ENCODE peak calls at places on chromosome 9, in eight cellular contexts. A is A673; V is heart right ventricle; H is heart left ventricle; F is body of pancreas; L is CD4-positive, CD25-positive, alpha-beta regulatory T cell; R is A549; S is mesendoderm. E is an unnamed sample.

GRCh38 chr9:80789831-80790230 is 899.5 kb downstream of the TLE1 start:
- DNase-seq in L (no peak), H (no peak), S (no peak), A (peak; percentile 6), F (no peak), R (no peak), V (no peak), E (no peak)

GRCh38 chr9:30584559-30584958 is 1799.9 kb upstream of the ACO1 start:
- DNase-seq in H (no peak), A (no peak), F (no peak), L (no peak), V (no peak), S (peak; percentile 11), R (no peak), E (no peak)

GRCh38 chr9:107648153-107648716 is 158.7 kb upstream of the KLF4 start:
- DNase-seq in F (no peak), R (no peak), L (no peak), A (peak; percentile 18), S (no peak), H (no peak), V (no peak), E (no peak)

GRCh38 chr9:124779368-124780059 is 2.6 kb downstream of the OLFML2A start:
- DNase-seq in F (no peak), V (no peak), R (peak; percentile 89), S (peak; percentile 90), A (peak; percentile 58), H (no peak), L (no peak), E (no peak)

GRCh38 chr9:61673664-61674381 is 484.0 kb downstream of the SPATA31A7 start:
- DNase-seq in V (no peak), A (no peak), S (no peak), H (no peak), L (no peak), F (no peak), R (no peak), E (no peak)

GRCh38 chr9:114936566-114936965 is 6.2 kb upstream of the TNFSF8 start:
- DNase-seq in R (no peak), H (no peak), V (no peak), L (no peak), F (no peak), S (no peak), A (peak; percentile 50), E (no peak)

GRCh38 chr9:83234541-83234940 is 171.6 kb upstream of the RASEF start:
- DNase-seq in H (no peak), R (no peak), S (no peak), V (no peak), L (no peak), F (no peak), A (no peak), E (no peak)

GRCh38 chr9:129568560-129569505 is 52.1 kb downstream of the C9orf50 start:
- DNase-seq in V (peak; percentile 56), R (peak; percentile 53), H (peak; percentile 64), L (no peak), S (peak; percentile 64), A (peak; percentile 51), F (peak; percentile 64), E (no peak)

GRCh38 chr9:105243015-105243686 is 1.3 kb upstream of the SLC44A1 start:
- DNase-seq in A (no peak), R (no peak), V (no peak), F (no peak), L (no peak), S (peak; percentile 94), H (no peak), E (no peak)

GRCh38 chr9:77810047-77810446 is 161.9 kb upstream of the GNA14 start:
- DNase-seq in V (no peak), L (no peak), H (no peak), R (no peak), F (no peak), A (no peak), S (no peak), E (no peak)

GRCh38 chr9:136827794-136828473 is 14.3 kb upstream of the AJM1 start:
- DNase-seq in A (no peak), F (peak; percentile 15), V (no peak), S (no peak), L (no peak), H (peak; percentile 16), R (no peak), E (no peak)

GRCh38 chr9:127923771-127924170 is 6.8 kb downstream of the PIP5KL1 start:
- DNase-seq in S (no peak), L (no peak), R (no peak), A (no peak), V (no peak), F (no peak), H (no peak), E (no peak)

GRCh38 chr9:130328349-130328801 is 62.8 kb downstream of the HMCN2 start:
- DNase-seq in A (no peak), H (no peak), R (no peak), S (no peak), F (no peak), V (peak; percentile 36), L (no peak), E (no peak)

GRCh38 chr9:73152445-73152844 is 780 bp downstream of the ANXA1 start:
- DNase-seq in V (no peak), H (no peak), F (no peak), L (no peak), A (peak; percentile 58), R (no peak), S (peak; percentile 77), E (no peak)

GRCh38 chr9:98228392-98229089 is 26.9 kb downstream of the TBC1D2 start:
- DNase-seq in F (no peak), V (no peak), S (no peak), L (no peak), A (no peak), R (no peak), H (no peak), E (no peak)

GRCh38 chr9:98229090-98229395 is 26.4 kb downstream of the TBC1D2 start:
- DNase-seq in L (no peak), R (no peak), V (no peak), S (no peak), F (no peak), H (no peak), A (no peak), E (no peak)

GRCh38 chr9:98230789-98231188 is 24.7 kb downstream of the TBC1D2 start:
- DNase-seq in L (no peak), F (no peak), S (no peak), H (no peak), V (no peak), A (no peak), R (no peak), E (no peak)

GRCh38 chr9:98230354-98230753 is 25.1 kb downstream of the TBC1D2 start:
- DNase-seq in F (no peak), H (no peak), A (no peak), V (no peak), R (no peak), L (no peak), S (no peak), E (no peak)

DNA sequence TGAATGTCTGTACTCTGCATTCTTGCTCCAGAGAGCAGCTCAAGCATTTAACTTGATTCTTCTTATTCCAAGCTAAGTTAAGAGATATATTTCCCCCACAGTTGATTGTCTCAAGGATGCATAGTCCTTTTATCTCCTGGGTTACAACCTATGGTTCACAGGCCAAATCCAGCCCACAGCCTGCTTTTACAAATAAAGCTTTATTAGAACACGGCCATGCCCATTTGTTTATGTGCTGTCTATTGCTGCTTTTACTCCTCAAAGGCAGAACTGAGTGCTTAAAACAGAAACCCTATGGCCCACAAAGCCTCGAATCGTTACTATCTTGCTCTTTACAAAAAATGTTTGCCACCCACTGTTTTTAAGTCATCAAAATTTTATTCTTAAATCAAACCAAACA is 25.8 kb downstream of the TBC1D2 start:
- DNase-seq in V (no peak), F (no peak), R (no peak), S (no peak), H (no peak), L (no peak), A (no peak), E (no peak)
- H3K27ac ChIP-seq in V (no peak overlapping the region), F (no peak overlapping the region), R (peak overlapping the region; percentile 76), S (no peak overlapping the region), H (no peak overlapping the region), L (no peak overlapping the region), A (no peak overlapping the region), E (no peak overlapping the region)

GRCh38 chr9:133848471-133848870 is 110.3 kb upstream of the SARDH start:
- DNase-seq in F (no peak), S (no peak), L (no peak), R (no peak), V (no peak), A (peak; percentile 59), H (no peak), E (no peak)
- H3K27ac ChIP-seq in F (no peak overlapping the region), S (no peak overlapping the region), L (no peak overlapping the region), R (no peak overlapping the region), V (no peak overlapping the region), A (no peak overlapping the region), H (no peak overlapping the region), E (no peak overlapping the region)

GRCh38 chr9:132350861-132351315 is 3.9 kb downstream of the SETX start:
- DNase-seq in H (no peak), S (no peak), L (peak; percentile 62), A (no peak), V (no peak), R (no peak), F (no peak), E (no peak)
- H3K27ac ChIP-seq in H (no peak overlapping the region), S (no peak overlapping the region), L (peak overlapping the region; percentile 94), A (peak overlapping the region; percentile 50), V (no peak overlapping the region), R (no peak overlapping the region), F (peak overlapping the region; percentile 8), E (no peak overlapping the region)

GRCh38 chr9:93005876-93006275 is 52.6 kb upstream of the SUSD3 start:
- DNase-seq in F (no peak), S (no peak), H (no peak), V (no peak), L (no peak), R (no peak), A (no peak), E (peak; percentile 38)

GRCh38 chr9:93002700-93003099 is 55.4 kb downstream of the FGD3 start:
- DNase-seq in F (no peak), L (no peak), H (no peak), A (no peak), V (no peak), R (no peak), S (no peak), E (no peak)

GRCh38 chr9:93004561-93004960 is 53.9 kb upstream of the SUSD3 start:
- DNase-seq in V (no peak), H (no peak), S (no peak), F (no peak), A (no peak), L (no peak), R (no peak), E (peak; percentile 58)

GRCh38 chr9:93003552-93004407 is 54.7 kb upstream of the SUSD3 start:
- DNase-seq in L (peak; percentile 73), H (peak; percentile 50), F (peak; percentile 70), A (peak; percentile 62), S (peak; percentile 64), R (peak; percentile 73), V (peak; percentile 45), E (no peak)

GRCh38 chr9:93001036-93001435 is 53.7 kb downstream of the FGD3 start:
- DNase-seq in V (no peak), A (no peak), R (no peak), S (no peak), F (no peak), L (peak; percentile 60), H (no peak), E (no peak)
- H3K27ac ChIP-seq in V (no peak overlapping the region), A (no peak overlapping the region), R (no peak overlapping the region), S (no peak overlapping the region), F (no peak overlapping the region), L (peak overlapping the region; percentile 83), H (no peak overlapping the region), E (no peak overlapping the region)

E was measured in ascending aorta.